ENCODE peak calls at places on chromosome 11, in ten cellular contexts. One of them, this sample, is unnamed.
A peak's percentile ranks its signal among the peaks of the same experiment; 100 is the strongest.

GRCh38 chr11:28049338-28050216 is 58.4 kb downstream of the KIF18A start:
- DNase-seq in AG09309: no peak
- DNase-seq in GM12865: no peak
- DNase-seq in Peyer's patch: no peak
- DNase-seq in progenitor cell of endocrine pancreas: no peak
- DNase-seq in type B pancreatic cell: no peak
- DNase-seq in kidney epithelial cell: no peak
- DNase-seq in astrocyte of the cerebellum: no peak
- DNase-seq in astrocyte of the spinal cord: peak; percentile 39
- DNase-seq in fibroblast of mammary gland: peak; percentile 47
- DNase-seq in this sample: no peak

GRCh38 chr11:15179167-15179566 is 64.4 kb downstream of the INSC start:
- DNase-seq in AG09309: peak; percentile 77
- DNase-seq in GM12865: no peak
- DNase-seq in Peyer's patch: no peak
- DNase-seq in progenitor cell of endocrine pancreas: no peak
- DNase-seq in type B pancreatic cell: no peak
- DNase-seq in kidney epithelial cell: no peak
- DNase-seq in astrocyte of the cerebellum: no peak
- DNase-seq in astrocyte of the spinal cord: peak; percentile 35
- DNase-seq in fibroblast of mammary gland: peak; percentile 64
- DNase-seq in this sample: peak; percentile 64

GRCh38 chr11:12831471-12832202 is 157.4 kb downstream of the TEAD1 start:
- DNase-seq in AG09309: no peak
- DNase-seq in GM12865: no peak
- DNase-seq in Peyer's patch: no peak
- DNase-seq in progenitor cell of endocrine pancreas: no peak
- DNase-seq in type B pancreatic cell: no peak
- DNase-seq in kidney epithelial cell: no peak
- DNase-seq in astrocyte of the cerebellum: no peak
- DNase-seq in astrocyte of the spinal cord: no peak
- DNase-seq in fibroblast of mammary gland: no peak
- DNase-seq in this sample: no peak

GRCh38 chr11:1727088-1727690 is 23.2 kb downstream of the IFITM10 start:
- DNase-seq in AG09309: no peak
- DNase-seq in GM12865: no peak
- DNase-seq in Peyer's patch: peak; percentile 39
- DNase-seq in progenitor cell of endocrine pancreas: no peak
- DNase-seq in type B pancreatic cell: no peak
- DNase-seq in kidney epithelial cell: no peak
- DNase-seq in astrocyte of the cerebellum: no peak
- DNase-seq in astrocyte of the spinal cord: no peak
- DNase-seq in fibroblast of mammary gland: no peak
- DNase-seq in this sample: no peak

GRCh38 chr11:111539426-111540113 is 950 bp upstream of the LAYN start:
- DNase-seq in AG09309: no peak
- DNase-seq in GM12865: no peak
- DNase-seq in Peyer's patch: no peak
- DNase-seq in progenitor cell of endocrine pancreas: no peak
- DNase-seq in type B pancreatic cell: no peak
- DNase-seq in kidney epithelial cell: no peak
- DNase-seq in astrocyte of the cerebellum: no peak
- DNase-seq in astrocyte of the spinal cord: no peak
- DNase-seq in fibroblast of mammary gland: no peak
- DNase-seq in this sample: no peak

GRCh38 chr11:2789791-2790580 is 90.2 kb upstream of the KCNQ1OT1 start:
- DNase-seq in AG09309: no peak
- DNase-seq in GM12865: no peak
- DNase-seq in Peyer's patch: peak; percentile 38
- DNase-seq in progenitor cell of endocrine pancreas: peak; percentile 8
- DNase-seq in type B pancreatic cell: peak; percentile 58
- DNase-seq in kidney epithelial cell: no peak
- DNase-seq in astrocyte of the cerebellum: no peak
- DNase-seq in astrocyte of the spinal cord: no peak
- DNase-seq in fibroblast of mammary gland: no peak
- DNase-seq in this sample: no peak

GRCh38 chr11:12640355-12640754 is 33.9 kb upstream of the TEAD1 start:
- DNase-seq in AG09309: no peak
- DNase-seq in GM12865: no peak
- DNase-seq in Peyer's patch: no peak
- DNase-seq in progenitor cell of endocrine pancreas: no peak
- DNase-seq in type B pancreatic cell: no peak
- DNase-seq in kidney epithelial cell: no peak
- DNase-seq in astrocyte of the cerebellum: no peak
- DNase-seq in astrocyte of the spinal cord: no peak
- DNase-seq in fibroblast of mammary gland: no peak
- DNase-seq in this sample: no peak

GRCh38 chr11:130414107-130415088 is 14.0 kb downstream of the ADAMTS8 start:
- DNase-seq in AG09309: no peak
- DNase-seq in GM12865: no peak
- DNase-seq in Peyer's patch: no peak
- DNase-seq in progenitor cell of endocrine pancreas: no peak
- DNase-seq in type B pancreatic cell: no peak
- DNase-seq in kidney epithelial cell: no peak
- DNase-seq in astrocyte of the cerebellum: no peak
- DNase-seq in astrocyte of the spinal cord: no peak
- DNase-seq in fibroblast of mammary gland: peak; percentile 48
- DNase-seq in this sample: no peak

GRCh38 chr11:62555464-62556092 is 9.0 kb upstream of the AHNAK start:
- DNase-seq in AG09309: no peak
- DNase-seq in GM12865: peak; percentile 93
- DNase-seq in Peyer's patch: peak; percentile 82
- DNase-seq in progenitor cell of endocrine pancreas: no peak
- DNase-seq in type B pancreatic cell: no peak
- DNase-seq in kidney epithelial cell: no peak
- DNase-seq in astrocyte of the cerebellum: no peak
- DNase-seq in astrocyte of the spinal cord: no peak
- DNase-seq in fibroblast of mammary gland: peak; percentile 67
- DNase-seq in this sample: no peak

GRCh38 chr11:82989628-82990404 is 81.9 kb downstream of the RAB30 start:
- DNase-seq in AG09309: no peak
- DNase-seq in GM12865: no peak
- DNase-seq in Peyer's patch: no peak
- DNase-seq in progenitor cell of endocrine pancreas: no peak
- DNase-seq in type B pancreatic cell: no peak
- DNase-seq in kidney epithelial cell: no peak
- DNase-seq in astrocyte of the cerebellum: no peak
- DNase-seq in astrocyte of the spinal cord: no peak
- DNase-seq in fibroblast of mammary gland: no peak
- DNase-seq in this sample: no peak

GRCh38 chr11:82987997-82988396 is 83.7 kb downstream of the RAB30 start:
- DNase-seq in AG09309: no peak
- DNase-seq in GM12865: no peak
- DNase-seq in Peyer's patch: no peak
- DNase-seq in progenitor cell of endocrine pancreas: no peak
- DNase-seq in type B pancreatic cell: no peak
- DNase-seq in kidney epithelial cell: no peak
- DNase-seq in astrocyte of the cerebellum: no peak
- DNase-seq in astrocyte of the spinal cord: no peak
- DNase-seq in fibroblast of mammary gland: no peak
- DNase-seq in this sample: no peak

GRCh38 chr11:82981852-82982251 is 80.3 kb downstream of the DDIAS start:
- DNase-seq in AG09309: no peak
- DNase-seq in GM12865: no peak
- DNase-seq in Peyer's patch: no peak
- DNase-seq in progenitor cell of endocrine pancreas: no peak
- DNase-seq in type B pancreatic cell: no peak
- DNase-seq in kidney epithelial cell: no peak
- DNase-seq in astrocyte of the cerebellum: no peak
- DNase-seq in astrocyte of the spinal cord: no peak
- DNase-seq in fibroblast of mammary gland: no peak
- DNase-seq in this sample: no peak

GRCh38 chr11:82988936-82989627 is 82.6 kb downstream of the RAB30 start:
- DNase-seq in AG09309: no peak
- DNase-seq in GM12865: no peak
- DNase-seq in Peyer's patch: no peak
- DNase-seq in progenitor cell of endocrine pancreas: no peak
- DNase-seq in type B pancreatic cell: no peak
- DNase-seq in kidney epithelial cell: no peak
- DNase-seq in astrocyte of the cerebellum: no peak
- DNase-seq in astrocyte of the spinal cord: no peak
- DNase-seq in fibroblast of mammary gland: no peak
- DNase-seq in this sample: no peak

GRCh38 chr11:82986491-82986890 is 85.0 kb downstream of the DDIAS start:
- DNase-seq in AG09309: no peak
- DNase-seq in GM12865: no peak
- DNase-seq in Peyer's patch: no peak
- DNase-seq in progenitor cell of endocrine pancreas: no peak
- DNase-seq in type B pancreatic cell: no peak
- DNase-seq in kidney epithelial cell: no peak
- DNase-seq in astrocyte of the cerebellum: no peak
- DNase-seq in astrocyte of the spinal cord: no peak
- DNase-seq in fibroblast of mammary gland: no peak
- DNase-seq in this sample: no peak
- TF ChIP-seq CTCF in AG09309: no peak
- TF ChIP-seq CTCF in GM12865: no peak
- TF ChIP-seq CTCF in Peyer's patch: no peak
- TF ChIP-seq CTCF in progenitor cell of endocrine pancreas: no peak
- TF ChIP-seq CTCF in type B pancreatic cell: no peak
- TF ChIP-seq CTCF in kidney epithelial cell: no peak
- TF ChIP-seq CTCF in astrocyte of the cerebellum: no peak
- TF ChIP-seq CTCF in astrocyte of the spinal cord: no peak
- TF ChIP-seq CTCF in fibroblast of mammary gland: no peak
- TF ChIP-seq CTCF in this sample: no peak

GRCh38 chr11:96155627-96156378 is 187.2 kb downstream of the MAML2 start:
- DNase-seq in AG09309: peak; percentile 76
- DNase-seq in GM12865: peak; percentile 86
- DNase-seq in Peyer's patch: peak; percentile 76
- DNase-seq in progenitor cell of endocrine pancreas: no peak
- DNase-seq in type B pancreatic cell: no peak
- DNase-seq in kidney epithelial cell: peak; percentile 90
- DNase-seq in astrocyte of the cerebellum: peak; percentile 97
- DNase-seq in astrocyte of the spinal cord: peak; percentile 98
- DNase-seq in fibroblast of mammary gland: peak; percentile 99
- DNase-seq in this sample: peak; percentile 81
- TF ChIP-seq CTCF in AG09309: peak; percentile 42
- TF ChIP-seq CTCF in GM12865: no peak
- TF ChIP-seq CTCF in Peyer's patch: peak; percentile 17
- TF ChIP-seq CTCF in progenitor cell of endocrine pancreas: no peak
- TF ChIP-seq CTCF in type B pancreatic cell: peak; percentile 28
- TF ChIP-seq CTCF in kidney epithelial cell: peak; percentile 42
- TF ChIP-seq CTCF in astrocyte of the cerebellum: peak; percentile 37
- TF ChIP-seq CTCF in astrocyte of the spinal cord: peak; percentile 37
- TF ChIP-seq CTCF in fibroblast of mammary gland: peak; percentile 43
- TF ChIP-seq CTCF in this sample: peak; percentile 31

GRCh38 chr11:76683496-76684095 is 13.0 kb upstream of the LRRC32 start:
- DNase-seq in AG09309: no peak
- DNase-seq in GM12865: no peak
- DNase-seq in Peyer's patch: no peak
- DNase-seq in progenitor cell of endocrine pancreas: no peak
- DNase-seq in type B pancreatic cell: no peak
- DNase-seq in kidney epithelial cell: no peak
- DNase-seq in astrocyte of the cerebellum: no peak
- DNase-seq in astrocyte of the spinal cord: no peak
- DNase-seq in fibroblast of mammary gland: no peak
- DNase-seq in this sample: no peak

GRCh38 chr11:76678316-76678715 is 7.8 kb upstream of the LRRC32 start:
- DNase-seq in AG09309: no peak
- DNase-seq in GM12865: no peak
- DNase-seq in Peyer's patch: no peak
- DNase-seq in progenitor cell of endocrine pancreas: no peak
- DNase-seq in type B pancreatic cell: no peak
- DNase-seq in kidney epithelial cell: no peak
- DNase-seq in astrocyte of the cerebellum: no peak
- DNase-seq in astrocyte of the spinal cord: no peak
- DNase-seq in fibroblast of mammary gland: no peak
- DNase-seq in this sample: no peak

GRCh38 chr11:76682681-76683080 is 12.1 kb upstream of the LRRC32 start:
- DNase-seq in AG09309: no peak
- DNase-seq in GM12865: no peak
- DNase-seq in Peyer's patch: no peak
- DNase-seq in progenitor cell of endocrine pancreas: no peak
- DNase-seq in type B pancreatic cell: no peak
- DNase-seq in kidney epithelial cell: no peak
- DNase-seq in astrocyte of the cerebellum: no peak
- DNase-seq in astrocyte of the spinal cord: no peak
- DNase-seq in fibroblast of mammary gland: no peak
- DNase-seq in this sample: no peak

GRCh38 chr11:76677010-76677771 is 6.6 kb upstream of the LRRC32 start:
- DNase-seq in AG09309: no peak
- DNase-seq in GM12865: no peak
- DNase-seq in Peyer's patch: no peak
- DNase-seq in progenitor cell of endocrine pancreas: no peak
- DNase-seq in type B pancreatic cell: no peak
- DNase-seq in kidney epithelial cell: no peak
- DNase-seq in astrocyte of the cerebellum: no peak
- DNase-seq in astrocyte of the spinal cord: no peak
- DNase-seq in fibroblast of mammary gland: peak; percentile 31
- DNase-seq in this sample: no peak

DNA sequence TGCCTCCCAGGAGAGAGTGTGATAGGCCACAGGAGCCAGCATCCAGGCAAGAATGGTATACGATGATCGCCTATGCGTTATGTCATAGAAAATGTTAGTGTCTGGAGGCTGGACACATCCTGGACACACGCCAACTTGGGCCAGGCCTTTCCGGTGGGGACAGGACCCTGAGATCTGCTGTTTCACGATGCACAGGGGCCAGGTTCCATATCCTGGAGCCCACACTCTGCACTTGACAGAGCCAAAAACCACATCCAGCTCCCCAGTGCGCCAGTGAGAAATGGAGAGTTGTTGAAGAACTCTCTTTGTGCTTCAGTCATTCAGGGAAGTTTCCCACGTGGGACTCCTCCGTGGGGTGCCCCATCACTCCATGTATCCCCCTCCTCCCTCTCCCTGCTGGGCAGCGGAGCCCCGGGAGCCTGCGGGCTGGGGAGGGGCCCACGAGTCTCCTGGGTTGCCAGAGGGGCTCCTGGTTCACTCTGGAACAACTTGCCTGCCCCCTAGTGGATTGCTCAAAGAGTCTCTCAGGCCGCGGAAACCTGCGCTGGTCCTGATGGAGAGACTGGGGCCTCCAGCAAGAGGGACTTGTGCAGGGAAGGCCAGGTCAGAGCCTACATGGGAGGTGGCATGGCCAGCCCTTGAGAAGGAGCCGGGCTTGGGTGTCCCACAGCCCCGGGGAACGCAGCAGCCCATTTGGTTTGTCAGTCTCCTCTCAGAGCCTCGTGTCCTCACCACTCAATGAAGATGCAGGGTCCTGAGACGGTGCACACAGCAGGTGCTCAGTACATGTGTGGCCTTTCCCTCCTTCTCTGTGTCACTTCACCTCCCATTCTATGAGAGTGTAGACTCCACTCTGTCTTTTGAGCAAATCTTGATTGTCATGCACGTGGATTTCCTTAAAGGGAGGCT is 10.2 kb upstream of the LRRC32 start:
- DNase-seq in AG09309: no peak
- DNase-seq in GM12865: peak; percentile 71
- DNase-seq in Peyer's patch: peak; percentile 77
- DNase-seq in progenitor cell of endocrine pancreas: peak; percentile 69
- DNase-seq in type B pancreatic cell: peak; percentile 80
- DNase-seq in kidney epithelial cell: no peak
- DNase-seq in astrocyte of the cerebellum: peak; percentile 45
- DNase-seq in astrocyte of the spinal cord: peak; percentile 66
- DNase-seq in fibroblast of mammary gland: peak; percentile 68
- DNase-seq in this sample: peak; percentile 23
- TF ChIP-seq CTCF in AG09309: peak; percentile 92
- TF ChIP-seq CTCF in GM12865: peak; percentile 84
- TF ChIP-seq CTCF in Peyer's patch: peak; percentile 83
- TF ChIP-seq CTCF in progenitor cell of endocrine pancreas: peak; percentile 89
- TF ChIP-seq CTCF in type B pancreatic cell: peak; percentile 94
- TF ChIP-seq CTCF in kidney epithelial cell: peak; percentile 87
- TF ChIP-seq CTCF in astrocyte of the cerebellum: peak; percentile 83
- TF ChIP-seq CTCF in astrocyte of the spinal cord: peak; percentile 87
- TF ChIP-seq CTCF in fibroblast of mammary gland: peak; percentile 74
- TF ChIP-seq CTCF in this sample: peak; percentile 85

GRCh38 chr11:125433454-125434121 is 62.5 kb downstream of the FEZ1 start:
- DNase-seq in AG09309: no peak
- DNase-seq in GM12865: peak; percentile 58
- DNase-seq in Peyer's patch: no peak
- DNase-seq in progenitor cell of endocrine pancreas: no peak
- DNase-seq in type B pancreatic cell: no peak
- DNase-seq in kidney epithelial cell: no peak
- DNase-seq in astrocyte of the cerebellum: peak; percentile 32
- DNase-seq in astrocyte of the spinal cord: peak; percentile 58
- DNase-seq in fibroblast of mammary gland: peak; percentile 51
- DNase-seq in this sample: no peak
- TF ChIP-seq CTCF in AG09309: peak; percentile 73
- TF ChIP-seq CTCF in GM12865: peak; percentile 61
- TF ChIP-seq CTCF in Peyer's patch: no peak
- TF ChIP-seq CTCF in progenitor cell of endocrine pancreas: peak; percentile 59
- TF ChIP-seq CTCF in type B pancreatic cell: peak; percentile 73
- TF ChIP-seq CTCF in kidney epithelial cell: peak; percentile 74
- TF ChIP-seq CTCF in astrocyte of the cerebellum: peak; percentile 79
- TF ChIP-seq CTCF in astrocyte of the spinal cord: peak; percentile 82
- TF ChIP-seq CTCF in fibroblast of mammary gland: peak; percentile 61
- TF ChIP-seq CTCF in this sample: peak; percentile 62